ENCODE peak calls at places on chromosomes 11 and 22, in ten cellular contexts. T is GM10248, F is LHCN-M2, I is COR-L47, P is memory B cell, N is cardiac muscle cell, X is RWPE1, Z is OCI-LY7, W is kidney epithelial cell, S is right lobe of liver. J is an unnamed sample.

GRCh38 chr22:35991168-35991567 is 37.5 kb downstream of the RBFOX2 start:
- DNase-seq in T (no peak), F (no peak), I (no peak), P (no peak), N (peak), X (no peak), Z (no peak), W (no peak), S (no peak), J (no peak)

GRCh38 chr11:94876645-94877445 is 96.5 kb downstream of the CWC15 start:
- DNase-seq in T (peak), F (peak), I (no peak), P (no peak), N (peak), X (peak), Z (no peak), W (peak), S (no peak), J (no peak)

GRCh38 chr11:62147545-62147944 is 23.7 kb downstream of the INCENP start:
- DNase-seq in T (no peak), F (no peak), I (no peak), P (no peak), N (no peak), X (no peak), Z (no peak), W (no peak), S (no peak), J (no peak)

GRCh38 chr11:116693206-116694016 is 79.4 kb downstream of the BUD13 start:
- DNase-seq in T (no peak), F (no peak), I (no peak), P (no peak), N (no peak), X (peak), Z (no peak), W (no peak), S (peak), J (no peak)

GRCh38 chr11:130178992-130179391 is 19.4 kb downstream of the ST14 start:
- DNase-seq in T (no peak), F (no peak), I (peak), P (no peak), N (no peak), X (no peak), Z (no peak), W (no peak), S (no peak), J (no peak)

GRCh38 chr11:65435981-65436411 is 13.4 kb downstream of the NEAT1 start:
- DNase-seq in T (no peak), F (peak), I (no peak), P (no peak), N (peak), X (no peak), Z (no peak), W (no peak), S (peak), J (no peak)

GRCh38 chr11:73570415-73571114 is 27.3 kb downstream of the FAM168A start:
- DNase-seq in T (no peak), F (peak), I (no peak), P (no peak), N (peak), X (peak), Z (no peak), W (peak), S (no peak), J (no peak)

GRCh38 chr11:92342886-92343285 is 118.3 kb downstream of the FAT3 start:
- DNase-seq in T (no peak), F (no peak), I (no peak), P (no peak), N (peak), X (no peak), Z (no peak), W (no peak), S (no peak), J (no peak)

GRCh38 chr22:29155966-29156365 is 49.7 kb upstream of the EMID1 start:
- DNase-seq in T (no peak), F (no peak), I (no peak), P (no peak), N (no peak), X (no peak), Z (no peak), W (no peak), S (no peak), J (no peak)

GRCh38 chr22:35930933-35931332 is 97.7 kb downstream of the RBFOX2 start:
- DNase-seq in T (peak), F (peak), I (peak), P (no peak), N (peak), X (peak), Z (peak), W (peak), S (no peak), J (no peak)

GRCh38 chr11:133718831-133719230 is 126.5 kb downstream of the SPATA19 start:
- DNase-seq in T (no peak), F (no peak), I (no peak), P (no peak), N (no peak), X (no peak), Z (no peak), W (no peak), S (no peak), J (no peak)

GRCh38 chr22:21842946-21843345 is 24.5 kb downstream of the MAPK1 start:
- DNase-seq in T (no peak), F (no peak), I (no peak), P (no peak), N (no peak), X (no peak), Z (no peak), W (no peak), S (no peak), J (no peak)

GRCh38 chr22:38184788-38185187 is 3.2 kb upstream of the PLA2G6 start:
- DNase-seq in T (no peak), F (no peak), I (no peak), P (no peak), N (no peak), X (no peak), Z (no peak), W (no peak), S (no peak), J (no peak)

GRCh38 chr11:79060081-79060480 is 380.7 kb downstream of the TENM4 start:
- DNase-seq in T (no peak), F (no peak), I (no peak), P (no peak), N (no peak), X (no peak), Z (no peak), W (no peak), S (no peak), J (no peak)

GRCh38 chr11:69552951-69553350 is 71.5 kb downstream of the LINC01488 start:
- DNase-seq in T (no peak), F (no peak), I (no peak), P (no peak), N (no peak), X (no peak), Z (no peak), W (no peak), S (no peak), J (no peak)

GRCh38 chr11:36512016-36512415 is 1.9 kb upstream of the TRAF6 start:
- DNase-seq in T (no peak), F (no peak), I (no peak), P (no peak), N (no peak), X (no peak), Z (no peak), W (no peak), S (no peak), J (no peak)

GRCh38 chr11:44916316-44916715 is 34.4 kb downstream of the TP53I11 start:
- DNase-seq in T (no peak), F (no peak), I (no peak), P (no peak), N (no peak), X (no peak), Z (no peak), W (no peak), S (no peak), J (no peak)

GRCh38 chr11:2531277-2531986 is 86.6 kb downstream of the KCNQ1 start:
- DNase-seq in T (peak), F (peak), I (peak), P (peak), N (peak), X (peak), Z (peak), W (no peak), S (peak), J (peak)

GRCh38 chr11:69396051-69396947 is 85.2 kb upstream of the LINC01488 start:
- DNase-seq in T (no peak), F (no peak), I (no peak), P (no peak), N (no peak), X (no peak), Z (no peak), W (no peak), S (peak), J (peak)

GRCh38 chr22:45452565-45453449 is 39.3 kb downstream of the RIBC2 start:
- DNase-seq in T (no peak), F (no peak), I (no peak), P (no peak), N (no peak), X (no peak), Z (no peak), W (no peak), S (no peak), J (no peak)

GRCh38 chr11:116853461-116854073 is 16.1 kb upstream of the APOA1 start:
- DNase-seq in T (peak), F (peak), I (peak), P (no peak), N (peak), X (peak), Z (peak), W (peak), S (no peak), J (peak)

GRCh38 chr11:100719809-100720221 is 32.7 kb downstream of the ARHGAP42 start:
- DNase-seq in T (no peak), F (peak), I (peak), P (no peak), N (peak), X (peak), Z (no peak), W (peak), S (peak), J (no peak)

GRCh38 chr11:9688716-9689511 is 25.0 kb downstream of the SWAP70 start:
- DNase-seq in T (peak), F (peak), I (no peak), P (no peak), N (peak), X (peak), Z (peak), W (peak), S (no peak), J (no peak)

GRCh38 chr11:8814209-8814922 is 96.6 kb upstream of the AKIP1 start:
- DNase-seq in T (no peak), F (no peak), I (no peak), P (no peak), N (no peak), X (peak), Z (peak), W (peak), S (no peak), J (no peak)

GRCh38 chr11:134750619-134751018 is 338.6 kb upstream of the B3GAT1 start:
- DNase-seq in T (no peak), F (no peak), I (no peak), P (no peak), N (no peak), X (no peak), Z (no peak), W (no peak), S (no peak), J (no peak)

GRCh38 chr22:50271519-50271970 is 1.4 kb upstream of the MAPK11 start:
- DNase-seq in T (peak), F (peak), I (peak), P (peak), N (peak), X (peak), Z (peak), W (no peak), S (peak), J (peak)

GRCh38 chr22:42997577-42997976 is 17.4 kb downstream of the PACSIN2 start:
- DNase-seq in T (no peak), F (no peak), I (no peak), P (no peak), N (no peak), X (no peak), Z (no peak), W (no peak), S (no peak), J (no peak)

GRCh38 chr11:33690290-33691050 is 10.2 kb downstream of the C11orf91 start:
- DNase-seq in T (no peak), F (peak), I (no peak), P (no peak), N (peak), X (peak), Z (no peak), W (peak), S (no peak), J (no peak)

GRCh38 chr11:1157645-1158591 is at the start of gene MUC5AC:
- DNase-seq in T (peak), F (no peak), I (no peak), P (no peak), N (no peak), X (no peak), Z (no peak), W (no peak), S (no peak), J (no peak)